ENCODE peak calls at places on chromosomes 6 and 20, in ten cellular contexts. H is GM04504; V is omental fat pad; T is pulmonary artery endothelial cell; O is naive thymus-derived CD4-positive, alpha-beta T cell; D is NCI-H1417; M is ACHN; Z is activated B cell treated with CpG ODN at 0.5 μM for 24 hours; W is T-cell; Q is EL. J is an unnamed sample.
A peak's percentile ranks its signal among the peaks of the same experiment; 100 is the strongest.

GRCh38 chr6:137000825-137001224 is 43.9 kb downstream of the IL20RA start:
- DNase-seq in H (no peak), V (no peak), T (no peak), O (no peak), D (no peak), M (no peak), Z (no peak), W (no peak), Q (no peak), J (no peak)

GRCh38 chr6:120493483-120493882 is 840.8 kb downstream of the TBC1D32 start:
- DNase-seq in H (no peak), V (no peak), T (no peak), O (no peak), D (no peak), M (no peak), Z (no peak), W (no peak), Q (no peak), J (no peak)

GRCh38 chr6:36285187-36285612 is 15.3 kb downstream of the PNPLA1 start:
- DNase-seq in H (no peak), V (no peak), T (no peak), O (no peak), D (no peak), M (no peak), Z (no peak), W (no peak), Q (no peak), J (no peak)

GRCh38 chr20:32651537-32651936 is 22.2 kb downstream of the C20orf203 start:
- DNase-seq in H (no peak), V (no peak), T (no peak), O (no peak), D (no peak), M (no peak), Z (no peak), W (no peak), Q (no peak), J (no peak)

GRCh38 chr6:43509984-43510826 is at the start of gene LRRC73:
- DNase-seq in H (peak; percentile 68), V (peak; percentile 67), T (no peak), O (peak; percentile 67), D (peak; percentile 84), M (peak; percentile 73), Z (peak; percentile 90), W (peak; percentile 65), Q (peak; percentile 84), J (peak; percentile 94)

GRCh38 chr20:20079102-20079784 is 26.9 kb downstream of the CFAP61 start:
- DNase-seq in H (no peak), V (no peak), T (no peak), O (no peak), D (peak; percentile 37), M (no peak), Z (no peak), W (no peak), Q (no peak), J (no peak)

GRCh38 chr6:572596-573265 is 84.2 kb downstream of the HUS1B start:
- DNase-seq in H (no peak), V (no peak), T (no peak), O (no peak), D (no peak), M (no peak), Z (no peak), W (no peak), Q (no peak), J (no peak)

GRCh38 chr6:40394381-40394780 is 192.8 kb downstream of the LRFN2 start:
- DNase-seq in H (no peak), V (no peak), T (no peak), O (no peak), D (no peak), M (no peak), Z (no peak), W (no peak), Q (no peak), J (no peak)

GRCh38 chr20:45041464-45042337 is 59.2 kb downstream of the KCNS1 start:
- DNase-seq in H (no peak), V (no peak), T (peak; percentile 67), O (no peak), D (peak; percentile 68), M (peak; percentile 49), Z (no peak), W (no peak), Q (peak; percentile 73), J (no peak)